ENCODE peak calls at places on chromosome 21, in nine cellular contexts. V is HCT116, I is GM23338, G is MM.1S, X is hepatocyte, D is neural progenitor cell, W is GM23248, U is PC-3, H is SK-N-SH. O is an unnamed sample.

GRCh38 chr21:44379991-44380865 is 26.8 kb downstream of the TRPM2 start:
- DNase-seq in V (no peak), I (peak; percentile 19), G (no peak), X (no peak), D (peak; percentile 48), W (no peak), U (no peak), H (peak; percentile 14), O (no peak)

GRCh38 chr21:41580758-41581554 is 73.0 kb upstream of the TMPRSS2 start:
- DNase-seq in V (no peak), I (no peak), G (no peak), X (no peak), D (peak; percentile 28), W (no peak), U (peak; percentile 95), H (no peak), O (no peak)

GRCh38 chr21:38236232-38236631 is 20.6 kb upstream of the KCNJ15 start:
- DNase-seq in V (no peak), I (peak; percentile 4), G (peak; percentile 38), X (no peak), D (no peak), W (peak; percentile 23), U (peak; percentile 13), H (no peak), O (no peak)

GRCh38 chr21:38869946-38870345 is 64.2 kb downstream of the ETS2 start:
- DNase-seq in V (no peak), I (no peak), G (no peak), X (peak; percentile 17), D (no peak), W (peak; percentile 7), U (no peak), H (no peak), O (no peak)

GRCh38 chr21:40291560-40291959 is 424.3 kb downstream of the PCP4 start:
- DNase-seq in V (no peak), I (no peak), G (no peak), X (no peak), D (no peak), W (no peak), U (no peak), H (no peak), O (no peak)

GRCh38 chr21:38838598-38839369 is 33.1 kb downstream of the ETS2 start:
- DNase-seq in V (no peak), I (no peak), G (no peak), X (no peak), D (no peak), W (no peak), U (no peak), H (no peak), O (no peak)

GRCh38 chr21:38984568-38984967 is 178.8 kb downstream of the ETS2 start:
- DNase-seq in V (no peak), I (no peak), G (no peak), X (no peak), D (no peak), W (no peak), U (no peak), H (peak; percentile 47), O (no peak)

GRCh38 chr21:18249542-18250152 is 5.0 kb downstream of the CHODL start:
- DNase-seq in V (no peak), I (peak; percentile 67), G (peak; percentile 56), X (no peak), D (peak; percentile 43), W (no peak), U (peak; percentile 13), H (no peak), O (no peak)

GRCh38 chr21:36606983-36607325 is 92.0 kb upstream of the SIM2 start:
- DNase-seq in V (no peak), I (no peak), G (peak; percentile 1), X (no peak), D (no peak), W (no peak), U (no peak), H (no peak), O (no peak)

GRCh38 chr21:42593815-42594157 is 59.6 kb upstream of the PDE9A start:
- DNase-seq in V (no peak), I (no peak), G (no peak), X (no peak), D (no peak), W (no peak), U (no peak), H (no peak), O (no peak)

GRCh38 chr21:42592156-42592820 is 61.1 kb upstream of the PDE9A start:
- DNase-seq in V (no peak), I (no peak), G (no peak), X (no peak), D (no peak), W (no peak), U (no peak), H (no peak), O (no peak)

GRCh38 chr21:42590431-42591131 is 62.8 kb upstream of the PDE9A start:
- DNase-seq in V (no peak), I (no peak), G (no peak), X (no peak), D (no peak), W (no peak), U (no peak), H (no peak), O (peak; percentile 73)

GRCh38 chr21:42593007-42593814 is 60.2 kb upstream of the PDE9A start:
- DNase-seq in V (peak; percentile 42), I (peak; percentile 94), G (peak; percentile 66), X (peak; percentile 87), D (peak; percentile 90), W (peak; percentile 80), U (peak; percentile 77), H (peak; percentile 95), O (peak; percentile 80)

GRCh38 chr21:42591170-42591869 is 62.1 kb upstream of the PDE9A start:
- DNase-seq in V (no peak), I (no peak), G (no peak), X (no peak), D (no peak), W (no peak), U (no peak), H (no peak), O (no peak)
- H3K27ac ChIP-seq in V (no peak overlapping the region), I (no peak overlapping the region), G (no peak overlapping the region), X (no peak overlapping the region), D (no peak overlapping the region), W (no peak overlapping the region), U (no peak overlapping the region), H (no peak overlapping the region), O (peak overlapping the region; percentile 49)

DNA sequence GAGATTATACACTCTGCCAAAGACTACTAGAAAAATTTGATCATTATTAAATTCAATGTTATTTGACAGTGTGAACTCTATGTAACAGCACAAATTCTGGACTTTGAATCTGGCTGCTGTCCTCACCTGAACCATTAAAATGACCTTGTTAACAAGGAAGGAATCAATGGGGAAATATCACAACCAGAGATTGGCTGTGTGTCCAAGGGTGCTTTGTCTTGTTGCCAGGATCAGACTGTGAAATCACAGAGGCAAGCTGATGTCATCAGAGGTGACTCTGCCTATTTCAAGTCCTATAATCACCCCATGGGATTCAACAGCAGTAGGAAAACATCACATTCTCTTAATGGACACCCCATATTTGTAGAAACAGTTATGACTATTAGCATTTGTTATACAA is 46.8 kb downstream of the ADAMTS5 start:
- DNase-seq in V (no peak), I (no peak), G (no peak), X (no peak), D (no peak), W (peak; percentile 67), U (no peak), H (no peak), O (no peak)
- TF ChIP-seq EZH2phosphoT487 in V (no peak), I (no peak), G (no peak), X (no peak), D (no peak), W (no peak), U (no peak), H (no peak), O (no peak)

GRCh38 chr21:45405819-45406762 is 1.1 kb downstream of the COL18A1 start:
- DNase-seq in V (no peak), I (peak; percentile 85), G (no peak), X (peak; percentile 60), D (peak; percentile 95), W (peak; percentile 23), U (peak; percentile 63), H (peak; percentile 65), O (no peak)

GRCh38 chr21:45406801-45407628 is 2.0 kb downstream of the COL18A1 start:
- DNase-seq in V (no peak), I (peak; percentile 92), G (no peak), X (no peak), D (peak; percentile 77), W (peak; percentile 10), U (no peak), H (no peak), O (peak; percentile 2)

GRCh38 chr21:45403825-45404725 is 890 bp upstream of the COL18A1 start:
- DNase-seq in V (no peak), I (peak; percentile 80), G (no peak), X (peak; percentile 58), D (peak; percentile 52), W (peak; percentile 58), U (no peak), H (no peak), O (no peak)

GRCh38 chr21:45404726-45405270 is at the start of gene COL18A1:
- DNase-seq in V (no peak), I (peak; percentile 77), G (no peak), X (peak; percentile 88), D (peak; percentile 90), W (peak; percentile 67), U (peak; percentile 43), H (peak; percentile 98), O (no peak)

GRCh38 chr21:45405271-45405818 is 380 bp downstream of the COL18A1 start:
- DNase-seq in V (no peak), I (no peak), G (no peak), X (peak; percentile 69), D (peak; percentile 57), W (peak; percentile 57), U (peak; percentile 52), H (peak; percentile 89), O (no peak)
- H3K27ac ChIP-seq in V (peak overlapping the region; percentile 69), I (no peak overlapping the region), G (no peak overlapping the region), X (peak overlapping the region; percentile 66), D (no peak overlapping the region), W (no peak overlapping the region), U (peak overlapping the region; percentile 30), H (peak overlapping the region; percentile 58), O (no peak overlapping the region)

GRCh38 chr21:24899138-24899537 is 708.1 kb downstream of the MRPL39 start:
- DNase-seq in V (no peak), I (no peak), G (no peak), X (no peak), D (no peak), W (no peak), U (no peak), H (no peak), O (no peak)

GRCh38 chr21:24903954-24904635 is 703.2 kb downstream of the MRPL39 start:
- DNase-seq in V (no peak), I (no peak), G (peak; percentile 35), X (no peak), D (no peak), W (no peak), U (no peak), H (no peak), O (no peak)
- TF ChIP-seq EZH2phosphoT487 in V (no peak), I (no peak), G (no peak), X (no peak), D (no peak), W (no peak), U (no peak), H (no peak), O (no peak)

DNA sequence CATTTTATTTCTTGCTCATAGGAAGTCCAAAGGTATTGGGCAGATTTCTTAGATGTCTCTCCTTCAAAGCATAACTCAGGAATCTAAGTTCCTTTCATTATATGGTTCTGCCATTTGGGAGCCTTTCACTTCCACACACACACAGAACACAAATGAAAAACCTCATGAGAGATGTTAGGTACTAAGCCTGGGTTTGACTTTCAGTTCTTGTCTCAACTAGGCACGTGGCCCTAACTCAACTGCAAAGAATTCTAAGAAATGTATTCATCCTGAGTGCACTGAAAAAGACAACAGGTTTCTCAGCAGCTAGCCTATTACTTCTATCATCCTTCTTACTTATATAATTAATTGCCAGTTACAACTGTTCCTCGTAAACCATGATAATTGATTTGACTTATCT is 190.0 kb upstream of the SAMSN1 start:
- DNase-seq in V (no peak), I (no peak), G (peak; percentile 71), X (no peak), D (no peak), W (no peak), U (no peak), H (no peak), O (peak; percentile 3)
- H3K27ac ChIP-seq in V (no peak overlapping the region), I (no peak overlapping the region), G (peak overlapping the region; percentile 15), X (no peak overlapping the region), D (no peak overlapping the region), W (no peak overlapping the region), U (no peak overlapping the region), H (no peak overlapping the region), O (no peak overlapping the region)